ENCODE peak calls at places on chromosomes 5 and 9, in four cellular contexts. Z is glutamatergic neuron, H is GM13976, Y is fibroblast of mammary gland. Q is an unnamed sample.

GRCh38 chr5:94627191-94627590 is 8.7 kb downstream of the SLF1 start:
- DNase-seq in Z (no peak), H (no peak), Y (no peak), Q (no peak)

GRCh38 chr5:43635374-43635773 is 32.4 kb downstream of the NNT start:
- DNase-seq in Z (no peak), H (no peak), Y (peak), Q (no peak)

GRCh38 chr5:114184006-114184405 is 177.9 kb upstream of the KCNN2 start:
- DNase-seq in Z (no peak), H (no peak), Y (peak), Q (no peak)

GRCh38 chr5:123474238-123474637 is 37.7 kb upstream of the CSNK1G3 start:
- DNase-seq in Z (no peak), H (no peak), Y (peak), Q (no peak)

GRCh38 chr5:165877475-165877874 is 2372.1 kb downstream of the MAT2B start:
- DNase-seq in Z (no peak), H (no peak), Y (no peak), Q (no peak)

GRCh38 chr5:80655231-80655784 is 525 bp upstream of the DHFR start:
- DNase-seq in Z (no peak), H (no peak), Y (peak), Q (no peak)

GRCh38 chr9:90064248-90064647 is 459.4 kb downstream of the GADD45G start:
- DNase-seq in Z (no peak), H (no peak), Y (no peak), Q (no peak)

GRCh38 chr9:73239868-73240267 is 88.2 kb downstream of the ANXA1 start:
- DNase-seq in Z (no peak), H (no peak), Y (peak), Q (no peak)

GRCh38 chr5:157222506-157223230 is 42.0 kb downstream of the ITK start:
- DNase-seq in Z (no peak), H (no peak), Y (peak), Q (no peak)

GRCh38 chr9:127022913-127023665 is 99.3 kb downstream of the ANGPTL2 start:
- DNase-seq in Z (no peak), H (no peak), Y (peak), Q (no peak)

GRCh38 chr5:89421035-89421434 is 538.1 kb upstream of the MEF2C start:
- DNase-seq in Z (no peak), H (no peak), Y (peak), Q (no peak)

GRCh38 chr9:96413312-96414221 is 4.6 kb downstream of the ZNF367 start:
- DNase-seq in Z (peak), H (no peak), Y (no peak), Q (no peak)

DNA sequence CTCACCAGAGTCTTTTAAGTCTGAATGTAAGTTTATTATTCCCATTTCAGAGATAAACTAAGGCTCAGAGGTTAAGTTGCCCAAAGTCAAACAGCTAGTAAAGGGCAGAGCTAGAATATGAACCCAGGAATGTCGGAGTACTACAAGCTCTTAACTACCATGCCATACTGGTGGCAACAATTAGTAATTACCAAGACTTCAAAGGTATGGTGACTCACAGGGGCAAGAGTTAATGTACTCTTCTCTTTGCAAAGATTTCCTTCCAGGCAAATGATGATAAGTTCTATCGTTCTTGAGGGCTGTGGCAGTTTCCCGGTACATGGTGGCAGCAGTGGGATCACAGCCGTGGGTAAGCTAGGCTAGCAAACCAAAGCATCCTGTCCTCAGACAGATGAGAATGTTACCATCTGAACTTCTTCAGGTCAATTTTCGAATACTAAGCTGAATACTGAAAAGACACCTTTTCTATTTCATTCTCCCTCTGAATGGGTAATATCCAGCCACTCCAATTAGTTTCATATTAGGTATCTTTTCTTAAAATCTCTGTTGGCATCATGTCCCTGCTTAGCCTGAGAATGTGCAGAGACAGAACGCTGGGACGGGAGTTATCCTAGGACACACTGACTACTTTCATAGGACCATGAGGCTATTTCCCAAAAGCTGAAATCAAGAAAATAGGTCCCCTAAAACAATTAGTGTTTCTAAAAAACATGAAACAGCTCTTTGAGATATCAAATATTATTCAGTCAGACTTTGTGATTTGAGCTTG is 117.0 kb upstream of the NR5A1 start:
- DNase-seq in Z (no peak), H (no peak), Y (no peak), Q (no peak)
- TF ChIP-seq CTCF in Z (no peak), H (no peak), Y (no peak), Q (no peak)

DNA sequence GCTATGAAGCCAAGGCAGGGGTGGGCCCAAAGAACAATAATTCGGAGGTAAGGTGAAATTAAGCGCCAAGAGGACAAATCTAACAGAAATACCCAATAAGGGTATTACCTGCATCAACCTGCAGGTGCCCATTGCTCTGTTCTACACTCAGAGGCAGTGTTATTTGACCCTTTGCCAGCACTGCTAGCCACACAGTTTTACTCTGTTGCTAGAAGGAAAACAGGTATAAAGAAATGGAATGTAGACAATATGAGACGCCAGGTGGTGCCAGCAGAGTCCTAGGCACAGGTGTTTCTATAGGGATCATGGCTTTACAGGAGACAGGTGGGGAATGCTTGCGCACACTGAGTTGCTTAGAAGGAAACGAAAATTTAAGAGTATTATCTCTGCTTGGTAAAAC is 201.3 kb downstream of the HTR1A start:
- DNase-seq in Z (no peak), H (no peak), Y (no peak), Q (no peak)
- TF ChIP-seq CTCF in Z (no peak), H (no peak), Y (no peak), Q (no peak)

DNA sequence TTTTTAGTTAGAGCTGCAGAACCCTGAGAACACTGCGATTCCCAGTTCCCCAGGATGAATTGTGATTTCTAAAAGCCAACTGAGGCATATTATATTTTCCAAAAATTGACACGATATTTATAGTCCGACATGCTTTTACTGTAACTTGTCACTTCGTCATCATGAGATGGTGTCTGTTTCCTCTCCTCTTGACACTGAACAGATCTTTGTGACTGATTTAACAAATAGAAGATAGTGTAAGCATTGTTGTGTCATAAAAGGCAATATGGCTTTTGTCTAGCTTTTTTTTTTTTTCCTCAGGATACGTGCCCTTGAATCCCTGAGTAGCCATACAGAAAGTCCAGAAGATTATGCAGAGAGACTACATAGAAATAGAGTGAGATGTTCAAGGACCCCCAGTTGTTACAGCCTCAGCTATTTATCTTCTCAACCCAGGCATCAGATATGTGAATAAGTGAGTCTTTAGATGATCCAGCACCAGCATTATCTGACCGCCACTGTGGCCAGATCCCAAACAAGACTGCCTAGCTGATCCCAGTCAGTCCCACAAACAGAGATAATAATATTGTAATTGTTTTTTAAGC is 27.8 kb upstream of the CCL21 start:
- DNase-seq in Z (no peak), H (no peak), Y (no peak), Q (no peak)
- TF ChIP-seq CTCF in Z (no peak), H (no peak), Y (no peak), Q (no peak)

GRCh38 chr5:142701673-142702311 is 15.9 kb upstream of the FGF1 start:
- DNase-seq in Z (no peak), H (no peak), Y (no peak), Q (no peak)
- TF ChIP-seq CTCF in Z (no peak), H (no peak), Y (no peak), Q (no peak)

DNA sequence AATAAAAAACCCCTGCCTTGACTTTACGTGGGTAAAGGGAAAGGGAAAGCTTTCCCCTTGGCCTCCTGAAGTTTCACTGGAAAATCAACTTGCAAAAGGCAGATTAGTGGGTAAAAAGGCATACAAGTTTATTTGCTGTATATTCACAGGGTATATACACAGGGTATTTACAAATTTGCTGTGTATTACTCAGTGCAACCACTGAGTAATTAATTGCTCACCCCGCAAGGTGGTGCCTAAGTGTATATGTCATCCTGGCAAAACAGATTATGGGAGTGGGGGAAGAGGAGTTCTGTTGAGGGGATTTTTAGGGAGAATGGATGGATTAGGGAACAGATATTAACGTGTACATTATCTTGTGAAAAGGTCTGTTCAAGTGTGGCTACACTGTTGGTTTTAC is 7.1 kb upstream of the RARS1 start:
- DNase-seq in Z (no peak), H (no peak), Y (peak), Q (no peak)
- TF ChIP-seq CTCF in Z (no peak), H (no peak), Y (no peak), Q (no peak)

GRCh38 chr5:57173318-57174127 is at the start of gene GPBP1:
- DNase-seq in Z (peak), H (peak), Y (peak), Q (peak)
- TF ChIP-seq CTCF in Z (no peak), H (no peak), Y (no peak), Q (no peak)

DNA sequence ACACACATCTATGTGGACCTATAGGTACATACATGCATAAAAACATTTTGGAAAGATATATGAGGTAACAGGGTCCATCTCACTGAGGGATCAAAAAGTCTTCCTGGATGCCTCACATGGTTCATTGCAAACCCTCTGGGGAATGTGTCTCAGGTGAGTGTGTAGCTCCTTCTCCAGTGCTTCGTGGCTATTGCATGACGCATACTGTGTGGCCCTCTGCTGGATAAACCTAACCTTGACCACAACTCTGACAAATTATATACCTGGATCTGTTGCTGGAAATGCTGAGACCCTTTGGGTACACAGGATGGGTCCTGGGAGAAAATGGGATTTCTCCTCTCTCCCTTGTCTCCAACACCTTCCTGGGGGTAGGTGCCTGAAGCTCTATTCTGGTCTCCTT is 91.9 kb downstream of the JAKMIP2 start:
- DNase-seq in Z (no peak), H (no peak), Y (no peak), Q (no peak)
- TF ChIP-seq CTCF in Z (no peak), H (no peak), Y (no peak), Q (peak)

DNA sequence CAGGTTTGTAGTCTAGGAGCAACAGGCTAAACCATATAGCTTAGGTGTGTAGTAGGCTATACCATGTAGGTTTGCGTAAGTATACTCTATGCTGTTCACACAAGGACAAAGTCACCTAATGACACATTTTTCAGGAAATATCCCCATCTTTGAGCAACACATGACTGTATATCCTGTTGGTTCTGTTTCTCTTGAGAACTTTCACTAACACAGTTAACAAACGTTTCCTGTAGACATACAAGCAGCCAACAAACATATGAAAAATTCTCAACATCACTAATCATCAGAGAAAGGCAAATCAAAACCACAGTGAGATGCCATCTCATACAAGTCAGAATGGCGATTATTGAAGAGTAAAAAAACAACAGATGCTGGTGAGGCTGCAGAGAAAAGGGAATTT is 68.2 kb downstream of the NR2F1-AS1 start:
- DNase-seq in Z (no peak), H (no peak), Y (peak), Q (no peak)
- TF ChIP-seq CTCF in Z (no peak), H (no peak), Y (no peak), Q (no peak)

Q was measured in neural crest cell.